ENCODE peak calls at places on chromosomes 7 and 10, in seven cellular contexts. R is neural progenitor cell; H is NCI-H1105; C is stimulated activated CD4-positive, alpha-beta T cell treated with anti-CD3 and anti-CD28 coated beads, TNF-alpha, amount 100 ng/mL, for 24 hours; I is M059J; P is H54; Z is fibroblast of pulmonary artery. A is an unnamed sample.

GRCh38 chr10:59588791-59589190 is 120.9 kb downstream of the SLC16A9 start:
- DNase-seq in R (no peak), H (no peak), C (no peak), I (no peak), P (no peak), Z (no peak), A (no peak)

GRCh38 chr10:5614081-5614721 is 52.2 kb downstream of the ASB13 start:
- DNase-seq in R (no peak), H (no peak), C (no peak), I (peak), P (no peak), Z (peak), A (peak)

GRCh38 chr10:4546500-4546899 is 279.5 kb upstream of the AKR1E2 start:
- DNase-seq in R (no peak), H (no peak), C (peak), I (peak), P (no peak), Z (no peak), A (peak)

GRCh38 chr10:122018951-122019413 is 30.0 kb downstream of the TACC2 start:
- DNase-seq in R (no peak), H (peak), C (no peak), I (no peak), P (no peak), Z (no peak), A (no peak)

GRCh38 chr10:84262190-84262956 is 17.5 kb downstream of the RGR start:
- DNase-seq in R (no peak), H (no peak), C (no peak), I (no peak), P (no peak), Z (no peak), A (no peak)

GRCh38 chr10:108375691-108376090 is 1211.2 kb upstream of the SORCS1 start:
- DNase-seq in R (no peak), H (no peak), C (no peak), I (peak), P (no peak), Z (peak), A (no peak)

GRCh38 chr10:28719789-28720436 is 42.6 kb downstream of the BAMBI start:
- DNase-seq in R (no peak), H (no peak), C (no peak), I (peak), P (peak), Z (peak), A (no peak)

GRCh38 chr7:128840326-128841170 is 10.3 kb downstream of the FLNC start:
- DNase-seq in R (no peak), H (no peak), C (no peak), I (no peak), P (no peak), Z (no peak), A (no peak)

GRCh38 chr10:32139223-32140073 is 83.2 kb upstream of the KIF5B start:
- DNase-seq in R (peak), H (no peak), C (no peak), I (peak), P (peak), Z (peak), A (peak)

GRCh38 chr10:43846187-43846680 is 197.6 kb upstream of the ZNF32 start:
- DNase-seq in R (no peak), H (no peak), C (no peak), I (peak), P (no peak), Z (peak), A (peak)

GRCh38 chr7:150973571-150974451 is 4.3 kb downstream of the KCNH2 start:
- DNase-seq in R (no peak), H (peak), C (no peak), I (no peak), P (no peak), Z (no peak), A (no peak)

GRCh38 chr7:76108540-76109233 is 60.8 kb downstream of the MDH2 start:
- DNase-seq in R (no peak), H (no peak), C (no peak), I (peak), P (no peak), Z (peak), A (no peak)

GRCh38 chr7:85172530-85172941 is 14.3 kb downstream of the SEMA3D start:
- DNase-seq in R (no peak), H (no peak), C (no peak), I (peak), P (no peak), Z (peak), A (peak)

GRCh38 chr7:44884553-44885393 is 557 bp downstream of the PURB start:
- DNase-seq in R (peak), H (peak), C (no peak), I (peak), P (peak), Z (peak), A (peak)

GRCh38 chr7:97845622-97846203 is 26.5 kb downstream of the ASNS start:
- DNase-seq in R (peak), H (peak), C (no peak), I (peak), P (no peak), Z (peak), A (no peak)

GRCh38 chr10:110805292-110805691 is 66.4 kb upstream of the PDCD4 start:
- DNase-seq in R (no peak), H (no peak), C (no peak), I (no peak), P (no peak), Z (no peak), A (no peak)

GRCh38 chr7:17671956-17672355 is 268.3 kb downstream of the SNX13 start:
- DNase-seq in R (no peak), H (no peak), C (no peak), I (no peak), P (no peak), Z (peak), A (no peak)

GRCh38 chr7:41005381-41005901 is 697.4 kb downstream of the INHBA start:
- DNase-seq in R (no peak), H (no peak), C (no peak), I (peak), P (peak), Z (peak), A (peak)

GRCh38 chr10:118664321-118664720 is 68.9 kb upstream of the PRLHR start:
- DNase-seq in R (no peak), H (no peak), C (no peak), I (no peak), P (no peak), Z (no peak), A (no peak)

A was measured in MG63.